ENCODE peak calls at places on chromosome 2, in nine cellular contexts. H is HEK293T; O is activated CD8-positive, alpha-beta memory T cell treated with anti-CD3 and anti-CD28 coated beads for 24 hours; K is sciatic nerve; C is mesothelial cell of epicardium; X is NCI-H1092 treated with DMSO at 0.1 percent for 48 hours; D is NCI-H1105; Z is T-helper 1 cell; E is cardiac muscle cell. J is an unnamed sample.

GRCh38 chr2:98441706-98442450 is 2.8 kb upstream of the INPP4A start:
- DNase-seq in O (no peak), H (no peak), X (no peak), D (no peak), Z (no peak), K (no peak), E (no peak), C (no peak), J (no peak)

GRCh38 chr2:29322011-29322410 is 206.8 kb downstream of the CLIP4 start:
- DNase-seq in K (no peak), O (no peak), X (no peak), C (no peak), E (no peak), D (no peak), H (no peak), Z (no peak), J (no peak)

GRCh38 chr2:112821142-112821541 is 15.4 kb downstream of the IL1B start:
- DNase-seq in O (peak; percentile 65), K (no peak), H (no peak), D (no peak), Z (no peak), E (no peak), X (no peak), C (no peak), J (no peak)

GRCh38 chr2:54676656-54677055 is 46.8 kb upstream of the EML6 start:
- DNase-seq in K (no peak), O (no peak), Z (no peak), E (no peak), C (no peak), X (no peak), D (no peak), H (no peak), J (no peak)

GRCh38 chr2:37344453-37345361 is at the start of gene QPCT:
- DNase-seq in Z (peak; percentile 62), O (peak; percentile 84), C (no peak), X (peak; percentile 41), E (no peak), K (peak; percentile 76), D (no peak), H (peak; percentile 63), J (no peak)

GRCh38 chr2:3078684-3079083 is 298.9 kb downstream of the EIPR1 start:
- DNase-seq in E (no peak), O (no peak), X (no peak), Z (no peak), C (no peak), H (peak; percentile 19), K (no peak), D (no peak), J (no peak)

GRCh38 chr2:222733846-222734689 is 62.6 kb downstream of the MOGAT1 start:
- DNase-seq in H (no peak), O (no peak), C (no peak), K (peak; percentile 64), E (no peak), D (no peak), Z (no peak), X (no peak), J (no peak)

GRCh38 chr2:193966590-193966989 is 1690.4 kb upstream of the SLC39A10 start:
- DNase-seq in E (no peak), Z (no peak), D (no peak), K (no peak), H (no peak), X (no peak), C (no peak), O (no peak), J (no peak)

GRCh38 chr2:37000273-37000780 is 34.0 kb upstream of the STRN start:
- DNase-seq in X (no peak), E (no peak), K (no peak), Z (no peak), H (no peak), O (no peak), C (no peak), D (no peak), J (no peak)

GRCh38 chr2:23604731-23605130 is 219.8 kb downstream of the KLHL29 start:
- DNase-seq in X (no peak), Z (no peak), H (no peak), C (no peak), E (no peak), K (no peak), D (no peak), O (no peak), J (no peak)

GRCh38 chr2:194380011-194380410 is 1277.0 kb upstream of the SLC39A10 start:
- DNase-seq in Z (no peak), K (no peak), C (no peak), O (no peak), D (no peak), H (no peak), E (no peak), X (no peak), J (no peak)

GRCh38 chr2:199804831-199805230 is 46.2 kb downstream of the FTCDNL1 start:
- DNase-seq in H (no peak), X (peak; percentile 2), K (no peak), Z (no peak), C (no peak), D (no peak), O (no peak), E (peak; percentile 11), J (no peak)

GRCh38 chr2:23659328-23659727 is 267.6 kb downstream of the ATAD2B start:
- DNase-seq in Z (no peak), K (no peak), H (no peak), C (no peak), E (no peak), X (no peak), O (no peak), D (no peak), J (no peak)

J was measured in LNCaP clone FGC.